ENCODE peak calls at places on chromosomes 12 and 14, in ten cellular contexts. U is COR-L47, M is GOT3, T is activated T-cell treated with anti-CD3 and anti-CD28 coated beads for 48 hours, V is NCI-H1694, R is germinal center, C is uterus, P is cardiac muscle cell, I is hepatic stellate cell, N is Caco-2. B is an unnamed sample.

GRCh38 chr14:68691031-68691864 is 101.6 kb downstream of the ZFP36L1 start:
- DNase-seq in U (no peak), M (no peak), T (no peak), V (no peak), R (no peak), C (peak; percentile 37), P (no peak), I (no peak), N (no peak), B (no peak)

GRCh38 chr12:132638541-132639408 is 20.2 kb downstream of the P2RX2 start:
- DNase-seq in U (no peak), M (no peak), T (no peak), V (peak; percentile 31), R (peak; percentile 42), C (peak; percentile 35), P (peak; percentile 74), I (peak; percentile 84), N (peak; percentile 55), B (no peak)

GRCh38 chr12:93714382-93714781 is 37.2 kb downstream of the CRADD start:
- DNase-seq in U (no peak), M (no peak), T (no peak), V (no peak), R (no peak), C (peak; percentile 51), P (no peak), I (no peak), N (no peak), B (no peak)

GRCh38 chr14:71701990-71702389 is 230.2 kb upstream of the RGS6 start:
- DNase-seq in U (no peak), M (no peak), T (no peak), V (no peak), R (no peak), C (no peak), P (no peak), I (no peak), N (no peak), B (no peak)

GRCh38 chr12:132776816-132777568 is 15.4 kb upstream of the ANKLE2 start:
- DNase-seq in U (no peak), M (no peak), T (no peak), V (no peak), R (no peak), C (peak; percentile 32), P (peak; percentile 90), I (no peak), N (no peak), B (no peak)

GRCh38 chr14:94051115-94051514 is 25.0 kb downstream of the OTUB2 start:
- DNase-seq in U (no peak), M (no peak), T (no peak), V (no peak), R (no peak), C (peak; percentile 51), P (peak; percentile 66), I (no peak), N (no peak), B (peak; percentile 59)

GRCh38 chr14:23522643-23523198 is 28.8 kb downstream of the ZFHX2 start:
- DNase-seq in U (no peak), M (no peak), T (no peak), V (no peak), R (no peak), C (no peak), P (no peak), I (no peak), N (no peak), B (no peak)

GRCh38 chr12:32083489-32083888 is 23.2 kb upstream of the BICD1 start:
- DNase-seq in U (no peak), M (no peak), T (no peak), V (no peak), R (no peak), C (no peak), P (peak; percentile 78), I (peak; percentile 60), N (no peak), B (no peak)

GRCh38 chr14:24246765-24247212 is 4.4 kb upstream of the TINF2 start:
- DNase-seq in U (no peak), M (no peak), T (no peak), V (no peak), R (no peak), C (no peak), P (no peak), I (no peak), N (no peak), B (no peak)

GRCh38 chr14:102188187-102188586 is 48.5 kb downstream of the WDR20 start:
- DNase-seq in U (no peak), M (no peak), T (no peak), V (no peak), R (no peak), C (no peak), P (no peak), I (no peak), N (no peak), B (no peak)

GRCh38 chr12:2624543-2625266 is 170.1 kb upstream of the FKBP4 start:
- DNase-seq in U (no peak), M (no peak), T (no peak), V (peak; percentile 10), R (no peak), C (no peak), P (peak; percentile 18), I (no peak), N (peak; percentile 58), B (no peak)

GRCh38 chr12:95646781-95647184 is 95.5 kb upstream of the USP44 start:
- DNase-seq in U (no peak), M (no peak), T (no peak), V (no peak), R (no peak), C (no peak), P (peak; percentile 70), I (peak; percentile 77), N (peak; percentile 51), B (no peak)

B was measured in right atrium auricular region.